ENCODE peak calls at places on chromosomes 11 and 22, in eight cellular contexts. H, C, E, N, T, B, I and G are unnamed samples.

GRCh38 chr22:50671641-50672040 is 982 bp upstream of the SHANK3 start:
- DNase-seq in H (peak; percentile 56), C (no peak), E (no peak), N (no peak), T (no peak), B (no peak), I (no peak), G (no peak)

GRCh38 chr22:37701121-37701786 is 4.4 kb downstream of the TRIOBP start:
- DNase-seq in H (peak; percentile 20), C (no peak), E (no peak), N (no peak), T (peak; percentile 55), B (no peak), I (no peak), G (no peak)

GRCh38 chr11:66543263-66544107 is 2.4 kb downstream of the ZDHHC24 start:
- DNase-seq in H (peak; percentile 91), C (peak; percentile 60), E (peak; percentile 95), N (no peak), T (peak; percentile 47), B (no peak), I (no peak), G (no peak)

GRCh38 chr22:31925056-31925455 is 19.3 kb upstream of the YWHAH start:
- DNase-seq in H (no peak), C (no peak), E (no peak), N (no peak), T (no peak), B (no peak), I (no peak), G (no peak)

GRCh38 chr11:1505480-1505879 is 18.9 kb upstream of the MOB2 start:
- DNase-seq in H (no peak), C (no peak), E (no peak), N (no peak), T (no peak), B (no peak), I (no peak), G (no peak)

GRCh38 chr11:86814775-86815174 is 14.4 kb downstream of the PRSS23 start:
- DNase-seq in H (peak; percentile 46), C (no peak), E (no peak), N (no peak), T (no peak), B (no peak), I (no peak), G (no peak)

GRCh38 chr11:115489466-115489865 is 14.7 kb downstream of the CADM1 start:
- DNase-seq in H (no peak), C (no peak), E (no peak), N (peak; percentile 27), T (no peak), B (no peak), I (no peak), G (no peak)

GRCh38 chr11:2583605-2583958 is 116.2 kb downstream of the KCNQ1OT1 start:
- DNase-seq in H (no peak), C (no peak), E (peak; percentile 71), N (no peak), T (peak; percentile 18), B (no peak), I (no peak), G (no peak)

GRCh38 chr11:10452211-10452767 is 2.8 kb upstream of the AMPD3 start:
- DNase-seq in H (no peak), C (no peak), E (no peak), N (no peak), T (no peak), B (no peak), I (peak; percentile 35), G (no peak)

GRCh38 chr11:127059286-127060200 is 59.0 kb upstream of the KIRREL3 start:
- DNase-seq in H (no peak), C (no peak), E (no peak), N (no peak), T (no peak), B (no peak), I (no peak), G (no peak)

GRCh38 chr11:127050141-127050632 is 49.6 kb upstream of the KIRREL3 start:
- DNase-seq in H (no peak), C (no peak), E (no peak), N (no peak), T (no peak), B (no peak), I (no peak), G (no peak)

GRCh38 chr11:78339483-78339882 is 78.1 kb downstream of the GAB2 start:
- DNase-seq in H (no peak), C (no peak), E (no peak), N (no peak), T (no peak), B (no peak), I (no peak), G (no peak)

GRCh38 chr11:117072517-117073218 is 25.6 kb downstream of the SIK3 start:
- DNase-seq in H (peak; percentile 90), C (no peak), E (no peak), N (peak; percentile 93), T (no peak), B (no peak), I (no peak), G (no peak)

GRCh38 chr11:10778217-10778970 is 27.3 kb downstream of the CTR9 start:
- DNase-seq in H (no peak), C (no peak), E (no peak), N (no peak), T (no peak), B (peak; percentile 82), I (no peak), G (no peak)

GRCh38 chr11:3885855-3886254 is 30.4 kb downstream of the STIM1 start:
- DNase-seq in H (peak; percentile 46), C (no peak), E (no peak), N (no peak), T (no peak), B (no peak), I (no peak), G (no peak)

DNA sequence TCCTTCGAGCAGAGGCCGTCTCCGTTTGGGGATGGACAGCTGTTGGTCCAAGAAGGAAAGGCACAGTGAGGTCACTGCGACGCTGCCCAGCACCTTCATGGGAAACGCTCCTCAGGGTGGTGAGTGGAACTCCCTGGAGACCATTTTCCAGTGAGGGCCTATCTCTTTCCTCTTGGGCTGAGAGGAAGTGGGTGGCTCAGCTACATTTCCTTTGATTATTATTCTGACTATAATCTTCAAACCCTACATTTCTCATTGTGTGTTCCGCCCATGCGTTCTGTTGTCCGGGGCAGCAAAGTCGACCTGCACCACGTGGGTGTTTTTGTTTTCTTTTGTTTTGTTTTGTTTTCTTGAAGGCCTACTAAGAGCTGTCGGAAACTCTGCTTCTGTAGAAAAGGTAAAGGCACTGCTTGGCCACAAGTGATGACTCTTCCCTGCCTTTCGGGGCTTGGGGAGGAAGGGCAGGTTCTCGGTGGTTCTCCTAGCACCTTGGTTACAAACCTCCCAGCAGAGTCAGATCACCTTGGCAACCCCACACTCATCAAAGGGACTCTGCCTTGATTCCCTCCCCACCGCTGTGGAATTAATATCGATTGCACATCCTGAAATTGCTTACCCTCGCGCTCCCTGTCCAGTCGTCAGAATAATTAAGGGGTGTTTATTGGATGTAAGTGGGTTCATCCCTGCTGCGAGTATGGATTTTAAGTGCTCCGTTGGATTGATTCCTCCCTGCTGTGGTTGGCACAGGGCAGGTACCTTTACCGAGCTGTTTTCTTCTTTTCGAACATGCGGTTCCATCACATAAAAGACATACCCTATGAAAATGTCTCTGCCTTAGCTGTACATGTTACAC is 7.2 kb downstream of the PARVB start:
- DNase-seq in H (peak; percentile 87), C (no peak), E (no peak), N (no peak), T (no peak), B (no peak), I (no peak), G (no peak)
- TF ChIP-seq POLR2AphosphoS5 in H (peak; percentile 38), C (no peak), E (no peak), N (no peak), T (no peak), B (no peak), I (no peak), G (no peak)

GRCh38 chr11:69150175-69150574 is 5.6 kb upstream of the SMIM38 start:
- DNase-seq in H (no peak), C (no peak), E (no peak), N (no peak), T (no peak), B (no peak), I (no peak), G (no peak)

GRCh38 chr11:69151811-69152210 is 3.9 kb upstream of the SMIM38 start:
- DNase-seq in H (no peak), C (no peak), E (peak; percentile 51), N (no peak), T (no peak), B (no peak), I (no peak), G (no peak)

GRCh38 chr11:69148806-69149205 is 6.9 kb upstream of the SMIM38 start:
- DNase-seq in H (no peak), C (no peak), E (peak; percentile 24), N (no peak), T (no peak), B (no peak), I (no peak), G (no peak)

GRCh38 chr11:69148377-69148762 is 7.4 kb upstream of the SMIM38 start:
- DNase-seq in H (no peak), C (no peak), E (no peak), N (no peak), T (no peak), B (no peak), I (no peak), G (no peak)

DNA sequence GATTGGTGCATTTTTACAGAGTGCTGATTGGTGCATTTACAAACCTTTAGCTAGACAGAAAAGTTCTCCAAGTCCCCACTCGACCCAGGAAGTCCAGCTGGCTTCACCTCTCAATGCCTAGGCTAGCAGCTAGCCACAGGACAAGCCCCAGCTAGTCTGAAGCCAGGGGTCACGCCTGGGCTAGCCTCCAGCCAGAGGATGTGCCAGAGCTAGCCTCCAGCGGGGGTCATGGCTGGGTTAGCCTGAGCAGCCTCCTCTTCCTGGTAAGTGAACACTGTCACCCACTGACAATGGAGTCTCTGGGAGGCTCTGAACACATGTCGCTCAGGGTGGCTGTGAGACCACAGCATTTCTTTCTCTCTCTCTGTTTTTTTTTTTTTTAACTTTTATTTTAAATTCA is 6.1 kb upstream of the SMIM38 start:
- DNase-seq in H (no peak), C (no peak), E (peak; percentile 52), N (no peak), T (no peak), B (peak; percentile 32), I (no peak), G (no peak)
- H3K9me3 ChIP-seq in H (no peaks in the 10 kb centered on the region), C (peaks cover 11% of the 10 kb centered on the region), E (peaks cover 25% of the 10 kb centered on the region), N (peaks cover 3% of the 10 kb centered on the region), T (peaks cover 18% of the 10 kb centered on the region), B (peaks cover 12% of the 10 kb centered on the region), I (no peaks in the 10 kb centered on the region), G (peaks cover 16% of the 10 kb centered on the region)

GRCh38 chr11:111305871-111306270 is 7.5 kb downstream of the POU2AF3 start:
- DNase-seq in H (no peak), C (no peak), E (no peak), N (no peak), T (no peak), B (no peak), I (no peak), G (no peak)
- TF ChIP-seq POLR2AphosphoS5 in H (no peak), C (no peak), E (no peak), N (no peak), T (no peak), B (no peak), I (no peak), G (no peak)

DNA sequence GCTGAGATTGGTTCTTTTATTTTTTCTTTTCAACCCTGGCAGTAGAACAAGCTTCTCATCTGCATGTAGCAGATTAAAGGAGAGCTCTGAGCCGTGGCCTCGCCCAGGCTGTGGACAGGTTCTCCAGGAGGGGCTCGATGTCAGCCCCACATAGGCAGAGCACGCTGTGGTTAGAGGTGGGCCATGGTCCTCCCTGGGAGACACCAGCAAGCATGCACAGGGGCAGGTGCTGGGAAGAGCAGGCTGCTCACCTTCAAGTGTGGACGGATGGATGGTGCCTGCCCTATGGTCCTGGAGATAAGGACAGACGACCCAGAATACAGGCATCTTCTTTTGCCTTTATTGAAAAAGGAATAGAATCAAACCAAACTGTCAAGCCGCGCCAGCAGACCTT is 634.8 kb downstream of the BRD1 start:
- DNase-seq in H (no peak), C (no peak), E (peak; percentile 46), N (no peak), T (no peak), B (no peak), I (no peak), G (no peak)
- H3K9me3 ChIP-seq in H (peaks cover 13% of the 10 kb centered on the region), C (no peaks in the 10 kb centered on the region), E (no peaks in the 10 kb centered on the region), N (peaks cover 6% of the 10 kb centered on the region), T (no peaks in the 10 kb centered on the region), B (no peaks in the 10 kb centered on the region), I (no peaks in the 10 kb centered on the region), G (no peaks in the 10 kb centered on the region)